ENCODE peak calls at places on chromosome 18, in five cellular contexts. N is A549, L is uterus, W is transverse colon, P is tibial nerve. V is an unnamed sample.
A peak's percentile ranks its signal among the peaks of the same experiment; 100 is the strongest.

GRCh38 chr18:10453885-10454772 is at the start of gene APCDD1:
- DNase-seq in W (peak; percentile 45), N (peak; percentile 7), L (peak; percentile 88), P (peak; percentile 52), V (peak; percentile 64)

GRCh38 chr18:36519358-36519757 is 221.8 kb downstream of the FHOD3 start:
- DNase-seq in L (no peak), P (no peak), N (no peak), W (no peak), V (no peak)

GRCh38 chr18:30889582-30890301 is 152.8 kb downstream of the DSC3 start:
- DNase-seq in N (no peak), L (no peak), W (no peak), P (peak; percentile 6), V (no peak)

GRCh38 chr18:35334821-35335220 is 9.4 kb downstream of the ZNF24 start:
- DNase-seq in P (no peak), N (no peak), L (no peak), W (no peak), V (no peak)

GRCh38 chr18:73487956-73488355 is 620.2 kb upstream of the NETO1 start:
- DNase-seq in L (no peak), P (no peak), W (no peak), N (no peak), V (no peak)

GRCh38 chr18:22250591-22250996 is 81.2 kb downstream of the GATA6 start:
- DNase-seq in W (peak; percentile 68), N (no peak), L (no peak), P (no peak), V (peak; percentile 36)

GRCh38 chr18:3104190-3105054 is 91.5 kb upstream of the LPIN2 start:
- DNase-seq in L (no peak), W (no peak), N (no peak), P (no peak), V (no peak)

GRCh38 chr18:2848145-2848878 is 1.5 kb downstream of the EMILIN2 start:
- DNase-seq in L (no peak), P (peak; percentile 7), W (no peak), N (no peak), V (no peak)

GRCh38 chr18:23311346-23312103 is 141.6 kb upstream of the RIOK3 start:
- DNase-seq in L (peak; percentile 64), P (peak; percentile 61), W (no peak), N (no peak), V (no peak)

GRCh38 chr18:28269750-28270149 is 92.8 kb upstream of the CDH2 start:
- DNase-seq in W (no peak), N (no peak), L (no peak), P (no peak), V (no peak)

GRCh38 chr18:9469700-9470099 is 5.6 kb upstream of the RALBP1 start:
- DNase-seq in N (no peak), P (no peak), W (no peak), L (no peak), V (no peak)

GRCh38 chr18:23077493-23078256 is 57.6 kb upstream of the CABLES1 start:
- DNase-seq in N (peak; percentile 18), P (no peak), W (no peak), L (no peak), V (peak; percentile 50)

GRCh38 chr18:55301196-55301540 is 286.8 kb downstream of the TCF4 start:
- DNase-seq in P (no peak), W (no peak), N (no peak), L (no peak), V (no peak)

GRCh38 chr18:22034276-22034675 is 135.1 kb upstream of the GATA6 start:
- DNase-seq in N (no peak), L (no peak), P (no peak), W (no peak), V (no peak)

GRCh38 chr18:51523671-51524070 is 326.2 kb upstream of the MEX3C start:
- DNase-seq in P (no peak), L (no peak), N (no peak), W (no peak), V (no peak)

GRCh38 chr18:31206787-31207381 is 44.2 kb upstream of the DSC1 start:
- DNase-seq in N (peak; percentile 58), P (peak; percentile 13), W (peak; percentile 91), L (no peak), V (peak; percentile 81)

GRCh38 chr18:51195086-51195601 is 2.3 kb downstream of the MEX3C start:
- DNase-seq in N (no peak), P (no peak), W (no peak), L (no peak), V (no peak)

GRCh38 chr18:75265255-75265654 is 54.7 kb downstream of the TSHZ1 start:
- DNase-seq in L (no peak), N (no peak), P (no peak), W (no peak), V (no peak)

GRCh38 chr18:36568487-36568886 is 260.3 kb downstream of the TPGS2 start:
- DNase-seq in W (no peak), N (no peak), L (no peak), P (no peak), V (no peak)

GRCh38 chr18:9513971-9514512 is 38.7 kb downstream of the RALBP1 start:
- DNase-seq in P (no peak), W (no peak), N (peak; percentile 33), L (no peak), V (no peak)

GRCh38 chr18:47417807-47418206 is 166.3 kb upstream of the SKOR2 start:
- DNase-seq in N (no peak), P (no peak), L (no peak), W (no peak), V (no peak)

GRCh38 chr18:61833978-61834377 is 58.8 kb downstream of the RNF152 start:
- DNase-seq in N (no peak), W (no peak), P (no peak), L (no peak), V (no peak)

GRCh38 chr18:10213526-10213925 is 240.9 kb upstream of the APCDD1 start:
- DNase-seq in L (no peak), W (no peak), N (no peak), P (peak; percentile 24), V (no peak)

GRCh38 chr18:8908792-8909510 is 193.5 kb upstream of the NDUFV2 start:
- DNase-seq in W (no peak), N (no peak), L (no peak), P (no peak), V (no peak)

DNA sequence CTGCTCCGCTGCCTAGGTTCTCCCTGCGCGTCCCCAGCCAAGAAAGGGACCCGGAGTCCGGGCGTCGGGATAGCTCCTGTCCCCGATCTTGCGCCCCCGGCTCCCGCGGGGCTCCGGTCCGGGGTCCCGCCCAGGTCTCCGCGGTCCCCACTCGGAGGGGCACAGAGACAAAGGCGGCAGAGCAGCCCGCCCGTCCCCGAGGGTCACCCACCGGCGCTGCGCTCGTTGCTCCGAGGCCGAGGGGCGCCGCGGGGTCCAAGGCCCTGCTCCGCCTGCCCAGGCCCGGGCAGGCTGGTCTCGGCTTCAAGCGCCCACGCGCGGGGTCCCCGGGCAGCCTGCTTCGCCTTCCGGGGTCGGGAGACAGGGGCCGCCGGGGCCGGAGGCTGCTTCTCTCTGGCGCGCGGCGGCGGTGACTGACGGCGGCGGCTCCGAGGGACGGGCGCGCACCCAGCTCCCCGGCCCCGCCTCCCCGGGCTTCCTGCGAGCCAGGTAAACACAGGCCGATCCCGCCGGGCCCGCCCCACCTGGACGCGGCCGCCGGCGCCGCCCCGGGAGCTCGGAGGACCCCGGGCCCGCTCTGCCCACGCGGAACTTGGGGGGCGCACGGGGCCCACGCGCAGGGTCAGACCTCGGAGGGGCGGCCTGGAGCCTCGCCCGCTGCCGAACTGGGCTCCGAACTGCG is at the start of gene MBP:
- DNase-seq in L (peak; percentile 59), W (peak; percentile 92), P (peak; percentile 37), N (no peak), V (peak; percentile 93)
- TF ChIP-seq POLR2A in L (peak; percentile 5), W (peak; percentile 84), P (peak; percentile 28), N (no peak), V (no peak)

DNA sequence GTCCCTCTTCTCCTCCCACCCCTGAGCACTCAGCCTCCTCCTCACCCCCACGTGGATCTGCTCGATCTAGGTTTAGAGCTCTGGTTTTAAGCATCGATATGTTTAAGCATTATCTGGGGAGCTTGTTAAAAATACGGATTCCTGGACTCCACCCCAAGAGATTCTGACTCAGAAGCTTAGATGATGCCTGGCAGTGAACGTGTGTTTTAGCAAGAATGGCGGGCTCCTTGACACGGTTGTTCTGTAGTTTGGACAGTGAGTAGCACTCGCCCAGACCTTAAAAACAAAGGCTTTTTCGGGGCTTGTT is 47.3 kb downstream of the LDLRAD4 start:
- DNase-seq in W (no peak), P (no peak), L (no peak), N (no peak), V (no peak)
- H3K4me1 ChIP-seq in W (peaks cover 24% of the 10 kb centered on the region), P (peaks cover 51% of the 10 kb centered on the region), L (peaks cover 3% of the 10 kb centered on the region), N (no peaks in the 10 kb centered on the region), V (peaks cover 18% of the 10 kb centered on the region)

GRCh38 chr18:12287684-12288405 is 20.2 kb upstream of the TUBB6 start:
- DNase-seq in W (peak; percentile 81), P (peak; percentile 72), N (peak; percentile 36), L (peak; percentile 85), V (peak; percentile 73)
- TF ChIP-seq POLR2A in W (peak; percentile 24), P (peak; percentile 30), N (no peak), L (no peak), V (no peak)

GRCh38 chr18:58262581-58262980 is 218.6 kb downstream of the NEDD4L start:
- DNase-seq in W (no peak), P (no peak), N (no peak), L (no peak), V (no peak)

GRCh38 chr18:58266291-58266690 is 222.3 kb downstream of the NEDD4L start:
- DNase-seq in P (no peak), N (no peak), W (no peak), L (no peak), V (no peak)

GRCh38 chr18:58263055-58263732 is 219.2 kb downstream of the NEDD4L start:
- DNase-seq in L (no peak), P (no peak), N (no peak), W (no peak), V (no peak)

GRCh38 chr18:58264846-58265245 is 220.8 kb downstream of the NEDD4L start:
- DNase-seq in L (no peak), N (no peak), W (no peak), P (no peak), V (no peak)

DNA sequence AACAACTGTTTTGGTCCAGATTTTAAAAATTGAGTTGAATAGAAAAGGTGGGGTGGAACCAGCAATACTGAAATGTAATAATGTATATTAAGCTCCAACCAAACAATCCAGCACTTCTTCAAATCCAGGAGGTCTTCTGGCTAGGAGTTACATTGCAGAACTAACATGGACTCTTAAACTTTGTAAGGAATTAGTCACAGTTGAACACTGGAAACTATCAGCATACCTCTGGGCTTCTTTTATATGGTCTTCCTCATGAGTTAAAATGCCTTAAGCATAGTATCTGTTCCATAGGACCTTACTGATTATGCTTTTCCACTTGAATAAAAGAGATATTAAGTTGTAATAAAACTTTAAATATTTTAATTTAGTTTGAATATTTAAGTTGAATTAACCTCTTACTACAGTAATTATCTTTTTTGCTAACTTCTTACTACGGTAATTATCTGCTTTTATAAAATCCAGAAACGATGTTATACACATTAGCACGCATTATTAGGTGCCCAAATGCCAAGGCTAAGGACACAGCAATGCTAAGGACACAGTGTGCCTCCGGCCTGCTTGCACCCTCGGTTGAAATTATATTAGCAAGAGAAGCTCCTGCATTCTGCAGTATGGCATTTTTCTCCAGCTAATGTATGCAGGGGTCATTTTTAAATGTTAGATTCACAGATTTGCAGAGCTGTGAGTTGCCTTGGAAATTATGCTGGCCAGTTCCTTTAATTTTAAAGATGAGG is 219.9 kb downstream of the NEDD4L start:
- DNase-seq in W (no peak), N (no peak), L (no peak), P (no peak), V (no peak)
- H3K4me1 ChIP-seq in W (peaks cover 3% of the 10 kb centered on the region), N (peaks cover 29% of the 10 kb centered on the region), L (no peaks in the 10 kb centered on the region), P (no peaks in the 10 kb centered on the region), V (peaks cover 35% of the 10 kb centered on the region)